ENCODE peak calls at places on chromosomes 1 and 21, in nine cellular contexts. F, N, G, M, A, L, V, E and T are unnamed samples.

GRCh38 chr1:3247521-3248031 is 178.6 kb downstream of the PRDM16 start:
- DNase-seq in F (no peak), N (no peak), G (no peak), M (no peak), A (no peak), L (no peak), V (no peak), E (no peak), T (no peak)

GRCh38 chr1:77413541-77414335 is 131.9 kb downstream of the AK5 start:
- DNase-seq in F (peak), N (no peak), G (no peak), M (no peak), A (no peak), L (no peak), V (no peak), E (no peak), T (no peak)

GRCh38 chr1:16367258-16367967 is 371 bp downstream of the SZRD1 start:
- DNase-seq in F (peak), N (peak), G (peak), M (peak), A (peak), L (peak), V (peak), E (peak), T (peak)

GRCh38 chr1:45673956-45674355 is 12.4 kb downstream of the GPBP1L1 start:
- DNase-seq in F (no peak), N (no peak), G (no peak), M (no peak), A (no peak), L (no peak), V (no peak), E (no peak), T (no peak)

GRCh38 chr1:14742181-14742980 is 143.9 kb downstream of the KAZN start:
- DNase-seq in F (peak), N (no peak), G (peak), M (no peak), A (peak), L (no peak), V (no peak), E (no peak), T (no peak)

GRCh38 chr21:35648512-35648911 is 411.8 kb downstream of the SETD4 start:
- DNase-seq in F (no peak), N (no peak), G (no peak), M (no peak), A (no peak), L (no peak), V (no peak), E (no peak), T (no peak)

GRCh38 chr1:8985915-8986813 is 40.1 kb downstream of the SLC2A7 start:
- DNase-seq in F (peak), N (no peak), G (peak), M (no peak), A (peak), L (no peak), V (peak), E (peak), T (no peak)

GRCh38 chr1:47781171-47781959 is 215.8 kb downstream of the TRABD2B start:
- DNase-seq in F (no peak), N (no peak), G (no peak), M (no peak), A (no peak), L (no peak), V (peak), E (peak), T (no peak)

GRCh38 chr21:34528131-34528561 is 16.1 kb upstream of the KCNE1 start:
- DNase-seq in F (peak), N (no peak), G (no peak), M (no peak), A (no peak), L (no peak), V (no peak), E (no peak), T (no peak)

GRCh38 chr21:42500736-42501135 is 4.7 kb upstream of the RSPH1 start:
- DNase-seq in F (no peak), N (no peak), G (no peak), M (no peak), A (no peak), L (no peak), V (no peak), E (no peak), T (no peak)

GRCh38 chr1:10530756-10531155 is 56.0 kb downstream of the PEX14 start:
- DNase-seq in F (peak), N (no peak), G (no peak), M (no peak), A (peak), L (no peak), V (no peak), E (no peak), T (no peak)